ENCODE peak calls at places on chromosomes 6 and 20, in nine cellular contexts. One of them, this sample, is unnamed.

GRCh38 chr6:39280247-39280731 is 33.9 kb downstream of the KCNK17 start:
- DNase-seq in brain microvascular endothelial cell: peak
- DNase-seq in lower leg skin: no peak
- DNase-seq in heart left ventricle: peak
- DNase-seq in tibial nerve: no peak
- DNase-seq in B cell: no peak
- DNase-seq in fibroblast of pulmonary artery: no peak
- DNase-seq in CD4-positive, alpha-beta T cell: no peak
- DNase-seq in neural crest cell: no peak
- DNase-seq in this sample: no peak

GRCh38 chr20:11430652-11431051 is 487.0 kb upstream of the BTBD3 start:
- DNase-seq in CD4-positive, alpha-beta T cell: no peak
- DNase-seq in fibroblast of pulmonary artery: no peak
- DNase-seq in neural crest cell: no peak
- DNase-seq in tibial nerve: no peak
- DNase-seq in lower leg skin: no peak
- DNase-seq in brain microvascular endothelial cell: no peak
- DNase-seq in heart left ventricle: no peak
- DNase-seq in B cell: no peak
- DNase-seq in this sample: no peak

GRCh38 chr6:134851548-134851947 is 98.4 kb downstream of the ALDH8A1 start:
- DNase-seq in tibial nerve: no peak
- DNase-seq in CD4-positive, alpha-beta T cell: no peak
- DNase-seq in fibroblast of pulmonary artery: no peak
- DNase-seq in neural crest cell: no peak
- DNase-seq in heart left ventricle: no peak
- DNase-seq in brain microvascular endothelial cell: no peak
- DNase-seq in B cell: no peak
- DNase-seq in lower leg skin: no peak
- DNase-seq in this sample: no peak

GRCh38 chr6:112049996-112050395 is 3.9 kb upstream of the CCN6 start:
- DNase-seq in lower leg skin: no peak
- DNase-seq in CD4-positive, alpha-beta T cell: no peak
- DNase-seq in fibroblast of pulmonary artery: no peak
- DNase-seq in heart left ventricle: no peak
- DNase-seq in brain microvascular endothelial cell: no peak
- DNase-seq in neural crest cell: no peak
- DNase-seq in tibial nerve: no peak
- DNase-seq in B cell: no peak
- DNase-seq in this sample: no peak

GRCh38 chr6:141107562-141108160 is 1025.1 kb upstream of the GJE1 start:
- DNase-seq in heart left ventricle: no peak
- DNase-seq in tibial nerve: no peak
- DNase-seq in brain microvascular endothelial cell: peak
- DNase-seq in CD4-positive, alpha-beta T cell: no peak
- DNase-seq in fibroblast of pulmonary artery: peak
- DNase-seq in B cell: no peak
- DNase-seq in neural crest cell: no peak
- DNase-seq in lower leg skin: no peak
- DNase-seq in this sample: no peak

GRCh38 chr20:16580127-16580526 is 6.9 kb upstream of the KIF16B start:
- DNase-seq in neural crest cell: no peak
- DNase-seq in brain microvascular endothelial cell: peak
- DNase-seq in lower leg skin: no peak
- DNase-seq in fibroblast of pulmonary artery: peak
- DNase-seq in CD4-positive, alpha-beta T cell: no peak
- DNase-seq in heart left ventricle: peak
- DNase-seq in B cell: no peak
- DNase-seq in tibial nerve: no peak
- DNase-seq in this sample: no peak

GRCh38 chr6:147170269-147170668 is 33.9 kb upstream of the STXBP5 start:
- DNase-seq in lower leg skin: no peak
- DNase-seq in neural crest cell: no peak
- DNase-seq in fibroblast of pulmonary artery: peak
- DNase-seq in brain microvascular endothelial cell: peak
- DNase-seq in B cell: no peak
- DNase-seq in tibial nerve: no peak
- DNase-seq in CD4-positive, alpha-beta T cell: no peak
- DNase-seq in heart left ventricle: no peak
- DNase-seq in this sample: no peak

GRCh38 chr6:31878761-31879542 is at the start of gene SLC44A4:
- DNase-seq in lower leg skin: no peak
- DNase-seq in brain microvascular endothelial cell: no peak
- DNase-seq in B cell: no peak
- DNase-seq in tibial nerve: no peak
- DNase-seq in neural crest cell: no peak
- DNase-seq in fibroblast of pulmonary artery: no peak
- DNase-seq in heart left ventricle: no peak
- DNase-seq in CD4-positive, alpha-beta T cell: no peak
- DNase-seq in this sample: no peak

GRCh38 chr6:151699719-151700118 is 107.8 kb upstream of the ESR1 start:
- DNase-seq in tibial nerve: no peak
- DNase-seq in neural crest cell: no peak
- DNase-seq in brain microvascular endothelial cell: no peak
- DNase-seq in lower leg skin: no peak
- DNase-seq in B cell: no peak
- DNase-seq in heart left ventricle: no peak
- DNase-seq in CD4-positive, alpha-beta T cell: no peak
- DNase-seq in fibroblast of pulmonary artery: no peak
- DNase-seq in this sample: no peak

GRCh38 chr6:56246941-56247653 is at the start of gene COL21A1:
- DNase-seq in fibroblast of pulmonary artery: no peak
- DNase-seq in CD4-positive, alpha-beta T cell: no peak
- DNase-seq in B cell: no peak
- DNase-seq in brain microvascular endothelial cell: no peak
- DNase-seq in heart left ventricle: peak
- DNase-seq in lower leg skin: peak
- DNase-seq in neural crest cell: peak
- DNase-seq in tibial nerve: no peak
- DNase-seq in this sample: peak
- TF ChIP-seq CTCF in fibroblast of pulmonary artery: peak
- TF ChIP-seq CTCF in CD4-positive, alpha-beta T cell: no peak
- TF ChIP-seq CTCF in B cell: no peak
- TF ChIP-seq CTCF in brain microvascular endothelial cell: peak
- TF ChIP-seq CTCF in heart left ventricle: no peak
- TF ChIP-seq CTCF in lower leg skin: no peak
- TF ChIP-seq CTCF in neural crest cell: peak
- TF ChIP-seq CTCF in tibial nerve: peak
- TF ChIP-seq CTCF in this sample: peak

DNA sequence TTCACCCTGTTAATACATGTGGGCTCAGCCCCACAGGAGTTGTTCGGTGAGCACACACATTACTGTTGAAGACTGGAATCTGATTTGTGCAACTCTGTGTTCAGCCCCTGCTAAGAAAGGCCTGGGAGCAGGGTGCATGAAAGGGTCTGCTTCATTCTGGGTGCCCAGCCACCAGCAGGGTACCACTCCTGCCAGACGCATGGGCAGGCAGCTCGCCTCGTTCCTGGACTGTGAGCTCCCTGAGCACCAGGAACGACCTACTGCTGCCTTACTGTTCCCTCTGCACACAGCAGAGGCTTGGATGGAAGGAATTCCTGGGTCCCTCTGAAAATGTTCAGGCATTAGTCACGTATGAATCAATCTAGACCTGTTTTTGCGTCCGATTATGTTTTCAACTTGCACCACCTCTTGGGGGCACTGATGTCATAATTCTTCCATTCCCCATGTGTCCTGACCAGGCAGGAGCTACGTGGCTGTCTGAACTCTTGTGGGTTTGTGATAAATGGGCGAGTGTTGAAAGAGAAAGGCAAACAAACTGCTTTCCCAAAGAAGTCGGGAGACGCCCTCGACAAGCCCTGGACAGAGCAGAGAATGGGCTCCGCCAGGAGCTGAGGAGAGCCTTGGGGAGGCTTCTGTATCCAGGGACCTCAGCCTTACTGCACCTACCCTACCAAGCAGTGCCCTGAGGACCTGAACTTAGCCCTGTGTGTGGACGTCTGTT is 123.9 kb downstream of the LY86 start:
- DNase-seq in fibroblast of pulmonary artery: peak
- DNase-seq in brain microvascular endothelial cell: peak
- DNase-seq in neural crest cell: no peak
- DNase-seq in B cell: no peak
- DNase-seq in tibial nerve: no peak
- DNase-seq in heart left ventricle: no peak
- DNase-seq in CD4-positive, alpha-beta T cell: no peak
- DNase-seq in lower leg skin: no peak
- DNase-seq in this sample: no peak
- TF ChIP-seq CTCF in fibroblast of pulmonary artery: no peak
- TF ChIP-seq CTCF in brain microvascular endothelial cell: no peak
- TF ChIP-seq CTCF in neural crest cell: no peak
- TF ChIP-seq CTCF in B cell: no peak
- TF ChIP-seq CTCF in tibial nerve: no peak
- TF ChIP-seq CTCF in heart left ventricle: no peak
- TF ChIP-seq CTCF in CD4-positive, alpha-beta T cell: no peak
- TF ChIP-seq CTCF in lower leg skin: no peak
- TF ChIP-seq CTCF in this sample: no peak

GRCh38 chr6:40582892-40583291 is 4.3 kb downstream of the LRFN2 start:
- DNase-seq in CD4-positive, alpha-beta T cell: no peak
- DNase-seq in tibial nerve: no peak
- DNase-seq in lower leg skin: no peak
- DNase-seq in neural crest cell: no peak
- DNase-seq in fibroblast of pulmonary artery: no peak
- DNase-seq in B cell: no peak
- DNase-seq in brain microvascular endothelial cell: no peak
- DNase-seq in heart left ventricle: no peak
- DNase-seq in this sample: no peak
- TF ChIP-seq CTCF in CD4-positive, alpha-beta T cell: no peak
- TF ChIP-seq CTCF in tibial nerve: no peak
- TF ChIP-seq CTCF in lower leg skin: no peak
- TF ChIP-seq CTCF in neural crest cell: no peak
- TF ChIP-seq CTCF in fibroblast of pulmonary artery: no peak
- TF ChIP-seq CTCF in B cell: no peak
- TF ChIP-seq CTCF in brain microvascular endothelial cell: peak
- TF ChIP-seq CTCF in heart left ventricle: no peak
- TF ChIP-seq CTCF in this sample: no peak

DNA sequence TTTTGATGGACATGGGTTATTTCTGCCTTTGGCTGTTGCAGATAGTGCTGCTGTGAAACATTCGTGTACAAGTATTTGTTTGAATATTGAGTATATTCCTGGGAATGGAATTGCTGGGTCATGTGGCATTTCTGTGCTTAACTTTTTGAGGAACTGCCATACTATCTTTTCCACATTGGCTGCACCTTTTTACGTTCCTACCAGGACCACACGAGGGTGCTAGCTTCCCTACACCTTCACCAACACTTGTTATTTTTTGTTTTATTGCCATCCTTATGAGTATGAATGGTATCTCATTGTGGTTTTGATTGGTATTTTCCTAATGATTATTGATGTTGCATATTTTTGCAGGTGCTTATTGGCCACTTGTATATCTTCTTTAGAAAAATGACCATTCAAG is 47.8 kb upstream of the PLCG1 start:
- DNase-seq in fibroblast of pulmonary artery: no peak
- DNase-seq in neural crest cell: no peak
- DNase-seq in lower leg skin: no peak
- DNase-seq in brain microvascular endothelial cell: no peak
- DNase-seq in tibial nerve: no peak
- DNase-seq in heart left ventricle: no peak
- DNase-seq in CD4-positive, alpha-beta T cell: no peak
- DNase-seq in B cell: no peak
- DNase-seq in this sample: no peak
- TF ChIP-seq CTCF in fibroblast of pulmonary artery: peak
- TF ChIP-seq CTCF in neural crest cell: no peak
- TF ChIP-seq CTCF in lower leg skin: no peak
- TF ChIP-seq CTCF in brain microvascular endothelial cell: peak
- TF ChIP-seq CTCF in tibial nerve: no peak
- TF ChIP-seq CTCF in heart left ventricle: no peak
- TF ChIP-seq CTCF in CD4-positive, alpha-beta T cell: no peak
- TF ChIP-seq CTCF in B cell: no peak
- TF ChIP-seq CTCF in this sample: no peak

DNA sequence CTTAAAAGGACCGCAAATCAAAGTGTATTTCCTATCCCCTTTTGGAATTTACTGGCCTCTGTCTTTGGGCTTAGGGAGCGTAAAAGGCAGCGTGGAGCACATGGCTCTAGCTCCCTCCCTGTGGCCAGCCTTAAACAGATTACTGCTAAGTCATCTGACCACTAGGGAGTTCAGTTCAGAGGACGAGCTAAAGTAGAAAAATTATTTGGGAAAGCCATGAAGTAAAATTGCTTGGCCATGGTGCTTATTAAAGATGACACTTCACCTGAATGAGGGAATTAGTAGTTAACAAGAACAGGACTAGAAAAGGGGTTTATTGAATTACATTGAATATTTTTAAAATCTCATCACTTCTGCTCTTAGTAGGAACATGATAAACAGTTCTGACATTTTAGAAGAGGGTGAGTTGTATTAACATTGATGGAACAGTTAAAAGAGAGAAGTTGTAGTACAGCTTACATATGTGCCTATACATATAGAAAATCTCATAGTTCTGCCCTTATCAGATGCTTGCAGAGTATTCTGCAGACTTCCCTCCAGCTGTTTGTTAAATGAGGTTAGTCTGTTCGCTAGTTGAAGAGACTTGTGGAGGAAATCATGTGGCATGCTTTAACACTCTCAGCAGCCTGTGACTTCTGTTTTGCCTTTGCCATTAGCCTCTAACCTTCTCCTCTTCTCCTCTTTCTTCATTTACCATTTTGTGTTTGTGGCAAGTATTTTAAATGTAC is 31.2 kb upstream of the MAPK13 start:
- DNase-seq in heart left ventricle: no peak
- DNase-seq in neural crest cell: no peak
- DNase-seq in lower leg skin: no peak
- DNase-seq in B cell: no peak
- DNase-seq in fibroblast of pulmonary artery: peak
- DNase-seq in CD4-positive, alpha-beta T cell: no peak
- DNase-seq in brain microvascular endothelial cell: no peak
- DNase-seq in tibial nerve: no peak
- DNase-seq in this sample: no peak
- TF ChIP-seq CTCF in heart left ventricle: no peak
- TF ChIP-seq CTCF in neural crest cell: no peak
- TF ChIP-seq CTCF in lower leg skin: no peak
- TF ChIP-seq CTCF in B cell: no peak
- TF ChIP-seq CTCF in fibroblast of pulmonary artery: no peak
- TF ChIP-seq CTCF in CD4-positive, alpha-beta T cell: peak
- TF ChIP-seq CTCF in brain microvascular endothelial cell: peak
- TF ChIP-seq CTCF in tibial nerve: peak
- TF ChIP-seq CTCF in this sample: no peak